ENCODE peak calls at places on chromosomes 7 and 10, in five cellular contexts. U, T, I, H and J are unnamed samples.

GRCh38 chr10:67763499-67764011 is 67.6 kb upstream of the CTNNA3 start:
- DNase-seq in U (peak; percentile 25), T (peak; percentile 70), I (peak; percentile 35), H (peak; percentile 75), J (peak; percentile 79)

GRCh38 chr10:21993360-21994001 is 10.0 kb downstream of the DNAJC1 start:
- DNase-seq in U (no peak), T (no peak), I (no peak), H (no peak), J (peak; percentile 38)

GRCh38 chr7:55532150-55532917 is 40.0 kb downstream of the VOPP1 start:
- DNase-seq in U (no peak), T (no peak), I (no peak), H (no peak), J (no peak)

GRCh38 chr10:64535131-64535867 is 1014.1 kb downstream of the REEP3 start:
- DNase-seq in U (no peak), T (no peak), I (no peak), H (no peak), J (no peak)

GRCh38 chr10:29256531-29256930 is 32.3 kb upstream of the LYZL1 start:
- DNase-seq in U (no peak), T (no peak), I (no peak), H (no peak), J (no peak)

GRCh38 chr10:96642973-96643372 is 56.2 kb upstream of the TM9SF3 start:
- DNase-seq in U (peak; percentile 37), T (peak; percentile 4), I (no peak), H (peak; percentile 57), J (peak; percentile 69)

GRCh38 chr7:32047801-32048200 is 22.4 kb downstream of the PDE1C start:
- DNase-seq in U (no peak), T (no peak), I (no peak), H (no peak), J (no peak)

GRCh38 chr10:33057620-33058019 is 99.6 kb upstream of the ITGB1 start:
- DNase-seq in U (no peak), T (no peak), I (no peak), H (no peak), J (no peak)

GRCh38 chr10:34854147-34854601 is 39.1 kb upstream of the PARD3 start:
- DNase-seq in U (peak; percentile 43), T (no peak), I (no peak), H (no peak), J (no peak)

GRCh38 chr10:25934673-25935139 is 677 bp downstream of the MYO3A start:
- DNase-seq in U (no peak), T (no peak), I (no peak), H (no peak), J (no peak)

GRCh38 chr10:71975087-71975890 is 11.1 kb downstream of the CHST3 start:
- DNase-seq in U (no peak), T (no peak), I (no peak), H (no peak), J (no peak)

GRCh38 chr10:10657139-10657760 is 360.4 kb upstream of the CELF2 start:
- DNase-seq in U (no peak), T (no peak), I (no peak), H (no peak), J (no peak)

GRCh38 chr7:30906014-30906413 is 5.6 kb upstream of the AQP1 start:
- DNase-seq in U (no peak), T (no peak), I (peak; percentile 22), H (no peak), J (no peak)

GRCh38 chr7:149196151-149196704 is 882 bp downstream of the ZNF282 start:
- DNase-seq in U (no peak), T (no peak), I (no peak), H (peak; percentile 34), J (no peak)

GRCh38 chr7:102412548-102412947 is 16.4 kb downstream of the PRKRIP1 start:
- DNase-seq in U (peak; percentile 26), T (no peak), I (no peak), H (no peak), J (no peak)